ENCODE peak calls at places on chromosomes 6 and 20, in nine cellular contexts. M is A549; R is brain microvascular endothelial cell; X is HepG2; D is ovary; O is CD8-positive, alpha-beta T cell; H is GM04504; W is naive thymus-derived CD8-positive, alpha-beta T cell; V is RPMI7951. Z is an unnamed sample.

GRCh38 chr6:166752097-166752496 is 125.0 kb upstream of the RPS6KA2 start:
- DNase-seq in M (no peak), R (no peak), X (no peak), D (no peak), O (no peak), H (no peak), W (no peak), V (no peak), Z (no peak)

GRCh38 chr6:20024316-20024673 is 187.1 kb downstream of the ID4 start:
- DNase-seq in M (no peak), R (no peak), X (no peak), D (no peak), O (no peak), H (no peak), W (no peak), V (no peak), Z (no peak)

GRCh38 chr6:170080169-170080827 is 210.6 kb downstream of the DLL1 start:
- DNase-seq in M (no peak), R (no peak), X (no peak), D (no peak), O (no peak), H (no peak), W (no peak), V (no peak), Z (no peak)

GRCh38 chr20:40754372-40754943 is 65.4 kb upstream of the MAFB start:
- DNase-seq in M (no peak), R (no peak), X (no peak), D (no peak), O (no peak), H (no peak), W (no peak), V (peak; percentile 30), Z (no peak)

GRCh38 chr6:27267865-27268444 is 20.5 kb downstream of the PRSS16 start:
- DNase-seq in M (no peak), R (no peak), X (no peak), D (no peak), O (no peak), H (no peak), W (no peak), V (no peak), Z (no peak)

GRCh38 chr6:14734416-14735340 is 511.2 kb upstream of the JARID2 start:
- DNase-seq in M (peak; percentile 18), R (peak; percentile 77), X (no peak), D (no peak), O (no peak), H (peak; percentile 66), W (no peak), V (peak; percentile 91), Z (no peak)

GRCh38 chr6:62390413-62390812 is 104.4 kb upstream of the KHDRBS2 start:
- DNase-seq in M (no peak), R (no peak), X (no peak), D (no peak), O (no peak), H (no peak), W (no peak), V (no peak), Z (no peak)

GRCh38 chr6:39357998-39358686 is 35.6 kb upstream of the KCNK16 start:
- DNase-seq in M (no peak), R (peak; percentile 62), X (no peak), D (peak; percentile 47), O (no peak), H (no peak), W (no peak), V (peak; percentile 81), Z (no peak)

GRCh38 chr6:121506761-121507754 is 71.6 kb downstream of the GJA1 start:
- DNase-seq in M (no peak), R (peak; percentile 68), X (no peak), D (no peak), O (no peak), H (no peak), W (no peak), V (peak; percentile 80), Z (no peak)

GRCh38 chr6:122789078-122789861 is at the start of gene SMPDL3A:
- DNase-seq in M (peak; percentile 73), R (peak; percentile 90), X (peak; percentile 76), D (peak; percentile 79), O (no peak), H (peak; percentile 40), W (no peak), V (peak; percentile 61), Z (peak; percentile 76)

GRCh38 chr6:75044846-75045245 is 161.0 kb downstream of the COL12A1 start:
- DNase-seq in M (no peak), R (no peak), X (no peak), D (no peak), O (no peak), H (no peak), W (no peak), V (no peak), Z (no peak)

GRCh38 chr20:32763202-32763999 is 1.2 kb downstream of the DNMT3B start:
- DNase-seq in M (no peak), R (no peak), X (no peak), D (no peak), O (no peak), H (no peak), W (no peak), V (no peak), Z (peak; percentile 23)

GRCh38 chr6:36964349-36964748 is 9.8 kb downstream of the PI16 start:
- DNase-seq in M (no peak), R (no peak), X (no peak), D (no peak), O (no peak), H (no peak), W (no peak), V (no peak), Z (no peak)

GRCh38 chr6:4504700-4505099 is 271.5 kb upstream of the CDYL start:
- DNase-seq in M (no peak), R (no peak), X (no peak), D (no peak), O (no peak), H (no peak), W (no peak), V (no peak), Z (no peak)

GRCh38 chr6:50826803-50827202 is 8.1 kb downstream of the TFAP2B start:
- DNase-seq in M (no peak), R (no peak), X (no peak), D (no peak), O (no peak), H (no peak), W (no peak), V (no peak), Z (no peak)

GRCh38 chr6:34115396-34116314 is 30.2 kb downstream of the GRM4 start:
- DNase-seq in M (no peak), R (no peak), X (no peak), D (peak; percentile 37), O (no peak), H (no peak), W (peak; percentile 17), V (peak; percentile 13), Z (peak; percentile 12)

GRCh38 chr6:66307490-66307889 is 600.5 kb upstream of the EYS start:
- DNase-seq in M (peak; percentile 2), R (no peak), X (no peak), D (no peak), O (no peak), H (no peak), W (no peak), V (no peak), Z (no peak)

GRCh38 chr6:68779366-68779765 is 144.3 kb downstream of the ADGRB3 start:
- DNase-seq in M (no peak), R (no peak), X (no peak), D (no peak), O (no peak), H (no peak), W (no peak), V (no peak), Z (no peak)

GRCh38 chr6:79079425-79080130 is 1.5 kb upstream of the PHIP start:
- DNase-seq in M (no peak), R (no peak), X (no peak), D (no peak), O (no peak), H (no peak), W (no peak), V (peak; percentile 28), Z (no peak)

GRCh38 chr6:111657146-111657545 is 51.5 kb upstream of the TRAF3IP2 start:
- DNase-seq in M (peak; percentile 20), R (peak; percentile 27), X (peak; percentile 80), D (no peak), O (no peak), H (peak; percentile 48), W (no peak), V (peak; percentile 16), Z (peak; percentile 73)

GRCh38 chr6:84581494-84582259 is 182.7 kb downstream of the TBX18 start:
- DNase-seq in M (no peak), R (peak; percentile 76), X (no peak), D (no peak), O (no peak), H (peak; percentile 52), W (no peak), V (peak; percentile 85), Z (no peak)

GRCh38 chr6:33430991-33431879 is 11.4 kb downstream of the SYNGAP1 start:
- DNase-seq in M (peak; percentile 62), R (peak; percentile 61), X (peak; percentile 46), D (peak; percentile 82), O (peak; percentile 77), H (no peak), W (peak; percentile 88), V (peak; percentile 34), Z (no peak)

GRCh38 chr6:73006161-73006560 is 219.1 kb downstream of the KHDC1L start:
- DNase-seq in M (no peak), R (no peak), X (no peak), D (no peak), O (no peak), H (no peak), W (no peak), V (no peak), Z (no peak)

GRCh38 chr20:60104980-60105379 is 146.8 kb downstream of the CDH26 start:
- DNase-seq in M (no peak), R (no peak), X (no peak), D (no peak), O (no peak), H (no peak), W (no peak), V (no peak), Z (no peak)

GRCh38 chr20:51526754-51527153 is 15.8 kb downstream of the NFATC2 start:
- DNase-seq in M (no peak), R (no peak), X (no peak), D (no peak), O (no peak), H (no peak), W (no peak), V (no peak), Z (no peak)

GRCh38 chr6:105779113-105779512 is 307.0 kb upstream of the PRDM1 start:
- DNase-seq in M (no peak), R (no peak), X (no peak), D (no peak), O (no peak), H (peak; percentile 49), W (no peak), V (no peak), Z (no peak)

GRCh38 chr20:46575394-46575793 is 24.9 kb upstream of the OCSTAMP start:
- DNase-seq in M (no peak), R (no peak), X (no peak), D (no peak), O (no peak), H (no peak), W (no peak), V (no peak), Z (no peak)

GRCh38 chr6:170173416-170173990 is 117.4 kb downstream of the DLL1 start:
- DNase-seq in M (no peak), R (no peak), X (no peak), D (peak; percentile 16), O (no peak), H (no peak), W (no peak), V (no peak), Z (no peak)

GRCh38 chr6:145273136-145273535 is 462.2 kb downstream of the EPM2A start:
- DNase-seq in M (no peak), R (no peak), X (no peak), D (no peak), O (no peak), H (no peak), W (no peak), V (no peak), Z (no peak)

Z was measured in PC-9.